ENCODE peak calls at places on chromosomes 7 and 10, in four cellular contexts. Z, R, A and I are unnamed samples.
A peak's percentile ranks its signal among the peaks of the same experiment; 100 is the strongest.

GRCh38 chr7:36440880-36441279 is 51.2 kb downstream of the ANLN start:
- DNase-seq in Z (no peak), R (peak; percentile 47), A (no peak), I (no peak)

GRCh38 chr7:107659666-107660065 is 962 bp upstream of the SLC26A4 start:
- DNase-seq in Z (no peak), R (peak; percentile 82), A (no peak), I (no peak)

GRCh38 chr10:49001402-49001801 is 61.8 kb upstream of the LRRC18 start:
- DNase-seq in Z (no peak), R (no peak), A (no peak), I (no peak)

GRCh38 chr7:157689269-157690057 is 352.7 kb downstream of the DNAJB6 start:
- DNase-seq in Z (peak; percentile 31), R (no peak), A (no peak), I (no peak)

GRCh38 chr10:34116780-34117179 is 698.3 kb downstream of the PARD3 start:
- DNase-seq in Z (no peak), R (no peak), A (no peak), I (no peak)

GRCh38 chr10:98119891-98120290 is 14.6 kb upstream of the R3HCC1L start:
- DNase-seq in Z (no peak), R (no peak), A (no peak), I (no peak)

GRCh38 chr10:27687808-27688207 is 57.8 kb downstream of the MKX start:
- DNase-seq in Z (no peak), R (no peak), A (no peak), I (no peak)

GRCh38 chr10:15324113-15324512 is 47.0 kb downstream of the FAM171A1 start:
- DNase-seq in Z (no peak), R (no peak), A (no peak), I (no peak)

GRCh38 chr7:44259547-44260457 is 59.0 kb downstream of the YKT6 start:
- DNase-seq in Z (peak; percentile 95), R (peak; percentile 99), A (peak; percentile 26), I (no peak)

GRCh38 chr7:154575497-154575896 is 427.4 kb downstream of the PAXIP1 start:
- DNase-seq in Z (no peak), R (no peak), A (no peak), I (no peak)

GRCh38 chr7:157876469-157877285 is 539.9 kb downstream of the DNAJB6 start:
- DNase-seq in Z (no peak), R (no peak), A (no peak), I (no peak)

GRCh38 chr10:9311702-9312499 is 1257.4 kb downstream of the GATA3 start:
- DNase-seq in Z (no peak), R (no peak), A (no peak), I (no peak)

GRCh38 chr7:118324790-118325449 is 100.4 kb downstream of the ANKRD7 start:
- DNase-seq in Z (no peak), R (no peak), A (no peak), I (no peak)

GRCh38 chr7:158239290-158239981 is 348.2 kb downstream of the PTPRN2 start:
- DNase-seq in Z (no peak), R (no peak), A (no peak), I (no peak)

GRCh38 chr7:81478664-81479063 is 291.2 kb downstream of the HGF start:
- DNase-seq in Z (no peak), R (no peak), A (peak; percentile 71), I (no peak)

GRCh38 chr7:130095812-130096211 is 25.5 kb downstream of the KLHDC10 start:
- DNase-seq in Z (no peak), R (peak; percentile 85), A (no peak), I (no peak)

GRCh38 chr10:9331583-9332008 is 1277.1 kb downstream of the GATA3 start:
- DNase-seq in Z (no peak), R (peak; percentile 58), A (no peak), I (peak; percentile 33)

GRCh38 chr10:91683976-91684375 is 51.1 kb upstream of the PPP1R3C start:
- DNase-seq in Z (no peak), R (peak; percentile 76), A (no peak), I (no peak)

GRCh38 chr7:123823898-123824753 is 20.8 kb upstream of the HYAL4 start:
- DNase-seq in Z (no peak), R (no peak), A (no peak), I (no peak)

GRCh38 chr7:70698219-70698832 is 433.6 kb upstream of the GALNT17 start:
- DNase-seq in Z (no peak), R (peak; percentile 70), A (no peak), I (no peak)

GRCh38 chr7:35528381-35528977 is 166.5 kb downstream of the HERPUD2 start:
- DNase-seq in Z (no peak), R (no peak), A (no peak), I (no peak)

GRCh38 chr10:78756604-78757442 is 311.9 kb upstream of the ZMIZ1 start:
- DNase-seq in Z (peak; percentile 93), R (peak; percentile 98), A (peak; percentile 89), I (no peak)

GRCh38 chr10:92972066-92972870 is 88.3 kb upstream of the CYP26C1 start:
- DNase-seq in Z (no peak), R (peak; percentile 80), A (peak; percentile 35), I (no peak)

DNA sequence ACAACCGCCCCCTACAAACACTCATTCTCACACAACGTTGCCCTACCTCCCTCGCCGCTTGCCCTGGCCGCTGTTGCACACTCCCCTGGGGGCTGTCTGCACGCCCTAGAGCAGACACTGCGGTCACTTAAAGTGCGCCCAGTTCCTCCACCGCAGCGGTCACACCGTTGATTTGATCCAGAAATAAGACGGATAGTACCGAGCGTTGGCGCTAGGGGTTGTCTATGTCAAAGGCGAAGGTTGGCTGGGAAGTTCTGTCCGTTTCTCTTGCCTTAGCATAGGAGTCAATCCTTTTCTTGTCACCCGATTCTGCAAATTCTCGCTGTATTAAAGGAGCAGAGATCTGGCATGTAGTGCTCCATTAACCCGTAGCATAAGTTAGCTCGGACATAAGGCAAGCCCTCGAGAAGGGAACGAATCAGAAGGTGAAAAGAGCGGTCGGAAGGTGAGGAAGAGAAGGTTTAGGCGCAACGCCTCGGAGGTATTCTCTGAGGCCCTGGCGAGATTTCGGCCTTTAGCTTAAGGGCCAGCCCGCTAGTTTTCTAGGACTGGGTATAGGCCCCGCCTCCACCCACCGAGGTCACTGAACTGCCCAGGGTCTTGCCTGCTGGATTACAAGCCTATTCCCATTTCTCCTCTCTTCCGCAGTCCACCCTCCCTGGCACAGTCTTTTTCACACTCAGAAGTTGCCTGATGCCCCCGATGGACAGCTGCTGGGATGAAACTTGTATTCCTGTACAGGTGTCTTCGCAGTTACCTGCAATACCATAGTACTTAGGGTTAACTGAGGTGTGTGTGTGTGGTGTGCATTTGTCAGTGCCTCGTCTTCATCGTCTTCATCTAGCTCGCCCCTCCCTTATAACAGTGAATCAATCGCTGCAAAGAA is 10.7 kb downstream of the NXPH1 start:
- DNase-seq in Z (no peak), R (no peak), A (no peak), I (no peak)
- TF ChIP-seq CTCF in Z (no peak), R (no peak), A (no peak), I (peak; percentile 20)

DNA sequence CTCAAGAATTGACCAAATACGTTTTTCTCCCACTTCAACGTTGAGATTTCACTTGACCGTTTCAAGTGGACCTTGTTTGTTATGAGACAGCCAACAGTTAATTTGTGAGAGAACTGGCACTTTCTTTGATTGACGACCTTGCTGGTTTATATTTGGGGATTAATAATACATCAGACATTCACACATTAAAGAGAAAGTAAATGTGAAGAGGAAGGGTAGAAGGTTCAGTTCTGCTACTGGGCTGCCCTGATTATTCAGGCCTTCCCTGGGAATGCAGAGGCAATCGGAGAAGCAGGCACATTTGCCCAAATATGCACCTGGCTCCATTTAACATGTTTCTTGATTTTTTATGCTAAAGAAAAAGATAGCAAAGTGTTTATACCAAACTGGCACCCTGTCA is 114.1 kb downstream of the POU6F2 start:
- DNase-seq in Z (no peak), R (no peak), A (no peak), I (no peak)
- TF ChIP-seq CTCF in Z (no peak), R (no peak), A (no peak), I (no peak)

GRCh38 chr10:103711351-103711994 is 143.9 kb downstream of the SH3PXD2A start:
- DNase-seq in Z (no peak), R (no peak), A (no peak), I (no peak)
- TF ChIP-seq CTCF in Z (no peak), R (peak; percentile 13), A (peak; percentile 17), I (no peak)

DNA sequence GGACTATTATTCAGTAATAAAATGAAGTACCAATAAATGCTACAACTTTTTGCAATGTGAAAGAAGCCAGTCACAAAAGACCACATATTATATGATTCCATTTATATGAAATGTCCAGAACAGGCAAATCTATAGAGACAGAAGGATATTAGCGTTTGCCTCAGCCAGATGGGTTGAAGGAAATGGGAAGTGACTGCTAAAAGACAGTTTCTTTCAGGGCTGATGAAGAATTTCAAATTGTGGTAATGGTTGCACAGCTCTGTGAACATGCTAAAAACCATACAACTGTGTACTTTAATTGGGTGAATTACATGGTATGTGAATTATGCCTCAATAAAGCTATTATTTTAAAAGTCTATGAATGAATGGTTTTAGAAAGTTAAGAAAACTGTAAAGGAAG is 23.9 kb upstream of the REEP3 start:
- DNase-seq in Z (no peak), R (no peak), A (no peak), I (no peak)
- TF ChIP-seq CTCF in Z (no peak), R (no peak), A (no peak), I (no peak)

GRCh38 chr10:129764011-129764900 is 199.8 kb downstream of the EBF3 start:
- DNase-seq in Z (peak; percentile 37), R (no peak), A (peak; percentile 9), I (no peak)
- TF ChIP-seq CTCF in Z (no peak), R (no peak), A (no peak), I (no peak)

DNA sequence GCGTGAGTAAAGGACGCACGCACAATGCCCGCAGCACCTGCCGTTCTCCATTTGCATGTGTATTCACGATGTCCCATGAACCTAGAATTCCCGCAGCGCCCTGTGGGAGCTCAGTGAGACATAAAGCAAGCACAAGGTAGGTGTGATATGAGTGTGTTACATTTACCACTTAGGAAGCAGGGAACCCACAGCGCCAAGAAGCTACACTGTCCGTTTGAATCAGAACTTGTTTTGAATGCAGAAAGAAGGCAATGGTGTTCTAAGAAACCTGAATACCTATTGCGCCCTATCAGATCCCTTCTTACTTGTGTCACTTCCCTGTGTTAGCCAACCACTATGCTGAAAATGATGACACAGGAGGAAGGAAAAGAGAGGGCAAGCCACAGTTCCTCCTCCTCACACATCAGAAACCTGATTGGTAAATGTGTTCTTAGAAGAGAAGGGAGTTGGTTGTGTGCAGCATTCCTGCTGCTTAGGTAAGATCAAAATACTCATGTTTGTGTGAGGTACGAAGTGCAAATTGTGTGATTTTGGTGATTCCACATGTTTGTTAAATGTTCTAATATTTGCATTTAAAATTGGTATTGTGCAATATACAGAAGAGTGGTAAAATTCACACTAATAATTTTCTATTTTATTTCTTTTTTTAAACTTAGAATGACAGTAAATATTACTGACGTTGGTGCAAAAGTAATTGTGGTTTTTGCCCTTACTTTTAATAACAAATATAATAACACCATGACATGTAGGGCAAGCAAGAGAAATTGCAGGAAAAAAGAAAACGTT is 185.4 kb downstream of the SEC23IP start:
- DNase-seq in Z (no peak), R (no peak), A (no peak), I (no peak)
- TF ChIP-seq CTCF in Z (no peak), R (no peak), A (no peak), I (no peak)